ENCODE peak calls at places on chromosome X, in five cellular contexts. One of them, this sample, is unnamed.

GRCh38 chrX:111490683-111491082 is 20.8 kb upstream of the SERTM2 start:
- DNase-seq in glutamatergic neuron: no peak
- DNase-seq in iPS DF 19.7: no peak
- DNase-seq in ecto neural progenitor cell: no peak
- DNase-seq in hepatocyte: peak; percentile 6
- DNase-seq in this sample: no peak

GRCh38 chrX:120752431-120753128 is 122.7 kb upstream of the C1GALT1C1 start:
- DNase-seq in glutamatergic neuron: no peak
- DNase-seq in iPS DF 19.7: no peak
- DNase-seq in ecto neural progenitor cell: no peak
- DNase-seq in hepatocyte: no peak
- DNase-seq in this sample: no peak

GRCh38 chrX:101303790-101304189 is 12.7 kb upstream of the TAF7L start:
- DNase-seq in glutamatergic neuron: no peak
- DNase-seq in iPS DF 19.7: no peak
- DNase-seq in ecto neural progenitor cell: no peak
- DNase-seq in hepatocyte: no peak
- DNase-seq in this sample: no peak

GRCh38 chrX:84362184-84362838 is 139.9 kb downstream of the HDX start:
- DNase-seq in glutamatergic neuron: no peak
- DNase-seq in iPS DF 19.7: no peak
- DNase-seq in ecto neural progenitor cell: no peak
- DNase-seq in hepatocyte: peak; percentile 6
- DNase-seq in this sample: no peak

GRCh38 chrX:69466546-69466945 is 37.6 kb upstream of the NALF2 start:
- DNase-seq in glutamatergic neuron: no peak
- DNase-seq in iPS DF 19.7: no peak
- DNase-seq in ecto neural progenitor cell: no peak
- DNase-seq in hepatocyte: no peak
- DNase-seq in this sample: no peak

GRCh38 chrX:12970691-12971202 is 4.2 kb upstream of the TMSB4X start:
- DNase-seq in glutamatergic neuron: peak; percentile 28
- DNase-seq in iPS DF 19.7: no peak
- DNase-seq in ecto neural progenitor cell: no peak
- DNase-seq in hepatocyte: peak; percentile 79
- DNase-seq in this sample: peak; percentile 55

GRCh38 chrX:18428006-18428405 is 2.6 kb downstream of the CDKL5 start:
- DNase-seq in glutamatergic neuron: no peak
- DNase-seq in iPS DF 19.7: no peak
- DNase-seq in ecto neural progenitor cell: no peak
- DNase-seq in hepatocyte: no peak
- DNase-seq in this sample: no peak

GRCh38 chrX:47576021-47576898 is 6.0 kb upstream of the TIMP1 start:
- DNase-seq in glutamatergic neuron: no peak
- DNase-seq in iPS DF 19.7: no peak
- DNase-seq in ecto neural progenitor cell: peak; percentile 29
- DNase-seq in hepatocyte: no peak
- DNase-seq in this sample: no peak

GRCh38 chrX:6053126-6053625 is 175.5 kb downstream of the NLGN4X start:
- DNase-seq in glutamatergic neuron: no peak
- DNase-seq in iPS DF 19.7: no peak
- DNase-seq in ecto neural progenitor cell: no peak
- DNase-seq in hepatocyte: peak; percentile 5
- DNase-seq in this sample: no peak

GRCh38 chrX:110966839-110967238 is 129.2 kb upstream of the PAK3 start:
- DNase-seq in glutamatergic neuron: no peak
- DNase-seq in iPS DF 19.7: no peak
- DNase-seq in ecto neural progenitor cell: no peak
- DNase-seq in hepatocyte: no peak
- DNase-seq in this sample: no peak

GRCh38 chrX:56563231-56564116 is at the start of gene UBQLN2:
- DNase-seq in glutamatergic neuron: peak; percentile 86
- DNase-seq in iPS DF 19.7: no peak
- DNase-seq in ecto neural progenitor cell: peak; percentile 75
- DNase-seq in hepatocyte: peak; percentile 86
- DNase-seq in this sample: peak; percentile 78

GRCh38 chrX:12949205-12949926 is 25.5 kb upstream of the TMSB4X start:
- DNase-seq in glutamatergic neuron: no peak
- DNase-seq in iPS DF 19.7: no peak
- DNase-seq in ecto neural progenitor cell: no peak
- DNase-seq in hepatocyte: no peak
- DNase-seq in this sample: no peak

GRCh38 chrX:26376037-26376708 is 160.2 kb downstream of the MAGEB5 start:
- DNase-seq in glutamatergic neuron: no peak
- DNase-seq in iPS DF 19.7: no peak
- DNase-seq in ecto neural progenitor cell: no peak
- DNase-seq in hepatocyte: no peak
- DNase-seq in this sample: no peak

GRCh38 chrX:134682081-134682480 is 23.8 kb upstream of the PLAC1 start:
- DNase-seq in glutamatergic neuron: no peak
- DNase-seq in iPS DF 19.7: no peak
- DNase-seq in ecto neural progenitor cell: no peak
- DNase-seq in hepatocyte: no peak
- DNase-seq in this sample: no peak